ENCODE peak calls at places on chromosomes 3 and 15, in seven cellular contexts. Z is IMR-90, F is neuronal stem cell, R is mesendoderm, H is H9, K is H1, B is trophoblast cell. M is an unnamed sample.

GRCh38 chr3:185473290-185473815 is 25.5 kb downstream of the TMEM41A start:
- DNase-seq in K (no peak), F (no peak), Z (peak), H (no peak), B (no peak), R (no peak), M (no peak)

GRCh38 chr3:123388050-123388449 is 60.8 kb downstream of the ADCY5 start:
- DNase-seq in H (no peak), Z (no peak), K (no peak), R (no peak), B (no peak), F (no peak), M (no peak)

GRCh38 chr3:46368569-46368968 is 2.2 kb upstream of the CCR5 start:
- DNase-seq in K (peak), R (peak), B (peak), H (peak), F (no peak), Z (no peak), M (peak)

GRCh38 chr3:46386206-46386605 is 15.5 kb downstream of the CCR5 start:
- DNase-seq in H (no peak), R (no peak), Z (peak), B (peak), F (no peak), K (no peak), M (peak)

GRCh38 chr3:141952611-141953010 is 76.2 kb downstream of the ATP1B3 start:
- DNase-seq in B (no peak), H (no peak), R (no peak), Z (no peak), K (no peak), F (no peak), M (no peak)

GRCh38 chr15:75502360-75502759 is 50.9 kb upstream of the SIN3A start:
- DNase-seq in F (no peak), K (no peak), Z (no peak), H (no peak), R (no peak), B (no peak), M (no peak)

GRCh38 chr3:191246628-191247027 is 47.6 kb downstream of the OSTN start:
- DNase-seq in F (no peak), K (no peak), B (peak), R (peak), Z (peak), H (no peak), M (peak)

GRCh38 chr3:120145498-120146285 is 51.4 kb upstream of the GSK3B start:
- DNase-seq in R (peak), K (no peak), Z (peak), H (no peak), B (peak), F (no peak), M (peak)

GRCh38 chr15:60865507-60865906 is 363.6 kb downstream of the RORA start:
- DNase-seq in H (no peak), K (no peak), B (no peak), F (no peak), R (no peak), Z (peak), M (peak)

GRCh38 chr15:78055923-78056713 is 21.4 kb downstream of the TBC1D2B start:
- DNase-seq in B (no peak), F (no peak), Z (no peak), R (peak), H (no peak), K (no peak), M (peak)

GRCh38 chr15:64865998-64866520 is 24.3 kb downstream of the PLEKHO2 start:
- DNase-seq in Z (peak), R (peak), B (no peak), F (no peak), K (peak), H (peak), M (peak)

GRCh38 chr3:190070623-190071347 is 49.9 kb downstream of the P3H2 start:
- DNase-seq in K (no peak), F (no peak), R (peak), B (peak), Z (peak), H (no peak), M (no peak)

GRCh38 chr3:58151637-58152036 is 59.1 kb downstream of the DNASE1L3 start:
- DNase-seq in B (no peak), H (no peak), F (no peak), Z (no peak), R (no peak), K (no peak), M (no peak)

GRCh38 chr3:104521606-104522336 is 844.9 kb upstream of the ALCAM start:
- DNase-seq in B (no peak), Z (no peak), R (no peak), K (no peak), F (no peak), H (no peak), M (peak)

GRCh38 chr3:102400142-102400541 is 34.7 kb upstream of the ZPLD1 start:
- DNase-seq in F (no peak), Z (peak), B (no peak), K (no peak), R (no peak), H (no peak), M (peak)

GRCh38 chr3:169699536-169700050 is 36.1 kb upstream of the MECOM start:
- DNase-seq in B (no peak), F (no peak), Z (peak), R (no peak), H (no peak), K (no peak), M (no peak)

GRCh38 chr3:16369885-16370284 is 104.9 kb downstream of the OXNAD1 start:
- DNase-seq in H (peak), B (peak), K (peak), Z (no peak), F (peak), R (peak), M (no peak)

GRCh38 chr3:9036327-9037112 is 73.2 kb upstream of the RAD18 start:
- DNase-seq in R (no peak), H (no peak), B (no peak), F (no peak), Z (peak), K (no peak), M (no peak)

GRCh38 chr15:80849308-80849707 is 70.1 kb downstream of the CEMIP start:
- DNase-seq in Z (peak), F (no peak), H (no peak), B (no peak), R (no peak), K (no peak), M (peak)

GRCh38 chr3:36709281-36709680 is 55.1 kb downstream of the DCLK3 start:
- DNase-seq in K (no peak), H (no peak), F (no peak), R (no peak), B (no peak), Z (no peak), M (no peak)

GRCh38 chr15:60585743-60586708 is 107.1 kb upstream of the ICE2 start:
- DNase-seq in R (peak), K (no peak), Z (peak), B (peak), H (no peak), F (peak), M (peak)

GRCh38 chr3:123660900-123661299 is 76.0 kb upstream of the HACD2 start:
- DNase-seq in Z (peak), B (no peak), R (no peak), F (no peak), K (no peak), H (no peak), M (peak)

GRCh38 chr3:70546679-70547078 is 234.2 kb upstream of the MDFIC2 start:
- DNase-seq in F (no peak), B (no peak), Z (no peak), R (no peak), K (no peak), H (no peak), M (no peak)

GRCh38 chr15:101104186-101104585 is 147.7 kb downstream of the CHSY1 start:
- DNase-seq in F (no peak), K (no peak), R (no peak), H (no peak), Z (no peak), B (no peak), M (no peak)

GRCh38 chr3:174951023-174951422 is 91.9 kb downstream of the NAALADL2 start:
- DNase-seq in Z (peak), F (no peak), R (peak), H (no peak), K (no peak), B (no peak), M (peak)

GRCh38 chr15:36468746-36469145 is 110.7 kb upstream of the CDIN1 start:
- DNase-seq in F (no peak), R (no peak), K (no peak), B (no peak), Z (peak), H (no peak), M (peak)

GRCh38 chr15:82046668-82047492 is 1.1 kb upstream of the MEX3B start:
- DNase-seq in Z (peak), F (peak), B (peak), K (peak), H (peak), R (peak), M (peak)

GRCh38 chr3:126551066-126551838 is 7.5 kb downstream of the C3orf22 start:
- DNase-seq in B (no peak), Z (no peak), F (no peak), R (no peak), H (peak), K (no peak), M (no peak)

GRCh38 chr3:133747373-133747772 is 1.2 kb downstream of the TF start:
- DNase-seq in Z (no peak), F (no peak), K (no peak), H (no peak), B (no peak), R (no peak), M (no peak)

GRCh38 chr3:165254812-165255211 is 58.6 kb upstream of the SLITRK3 start:
- DNase-seq in Z (no peak), H (no peak), F (peak), R (peak), K (no peak), B (peak), M (peak)

GRCh38 chr3:165259518-165260193 is 63.5 kb upstream of the SLITRK3 start:
- DNase-seq in H (no peak), B (no peak), K (no peak), Z (no peak), F (no peak), R (peak), M (peak)

DNA sequence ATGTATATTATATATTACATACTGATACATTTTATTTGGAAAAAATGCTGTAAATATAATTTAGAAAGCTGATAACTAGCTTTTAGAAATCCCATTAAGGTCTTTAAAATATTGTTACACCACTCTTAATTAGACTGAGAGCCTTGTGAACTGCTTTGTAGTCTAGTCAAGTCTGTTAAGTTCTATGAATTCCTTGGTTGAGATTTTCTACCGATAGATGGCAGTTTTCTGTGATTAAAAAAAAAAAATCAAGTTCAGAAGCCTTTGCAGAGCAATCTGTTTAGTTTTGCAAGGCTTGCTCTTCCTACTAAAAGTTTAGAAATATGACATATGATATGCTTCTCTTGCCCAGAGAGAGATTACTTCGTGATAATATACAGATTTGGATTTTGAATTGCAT is 60.4 kb upstream of the SLITRK3 start:
- DNase-seq in R (no peak), F (no peak), Z (no peak), H (no peak), B (no peak), K (no peak), M (no peak)
- H3K23ac ChIP-seq in R (no peak), F (no peak), Z (no peak), H (no peak), B (no peak), K (no peak), M (no peak)

DNA sequence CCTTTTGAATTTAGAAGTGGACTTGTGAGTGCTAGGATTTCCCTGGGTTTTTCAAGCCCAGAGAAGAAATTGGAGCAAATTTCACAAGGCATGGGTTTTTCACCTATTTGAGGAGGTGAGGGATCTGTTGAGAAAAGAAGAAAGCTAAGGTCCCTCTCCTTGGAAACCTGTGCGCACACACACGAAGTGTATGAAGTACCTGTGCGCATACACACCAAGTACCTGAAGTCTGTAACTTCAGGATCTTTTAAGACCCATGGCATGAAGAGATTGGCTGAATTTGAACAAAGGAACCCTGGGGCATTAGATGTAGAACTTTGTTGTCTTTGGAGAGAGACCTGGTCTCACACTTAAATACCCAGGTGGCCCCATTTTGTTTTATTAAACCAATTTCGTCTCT is 64.1 kb downstream of the CMTM8 start:
- DNase-seq in Z (no peak), R (no peak), H (no peak), K (no peak), B (no peak), F (no peak), M (no peak)
- H3K27ac ChIP-seq in Z (no peak), R (no peak), H (no peak), K (no peak), B (no peak), F (no peak), M (no peak)

GRCh38 chr15:97248376-97248775 is 712.1 kb upstream of the ARRDC4 start:
- DNase-seq in Z (no peak), K (no peak), F (no peak), B (no peak), R (peak), H (no peak), M (no peak)
- H3K23ac ChIP-seq in Z (no peak), K (no peak), F (no peak), B (no peak), R (no peak), H (no peak), M (no peak)

GRCh38 chr3:183584246-183584913 is 28.9 kb upstream of the KLHL6 start:
- DNase-seq in F (no peak), H (no peak), B (peak), K (no peak), Z (peak), R (peak), M (peak)
- H3K27ac ChIP-seq in F (no peak), H (no peak), B (no peak), K (no peak), Z (peak), R (peak), M (no peak)

DNA sequence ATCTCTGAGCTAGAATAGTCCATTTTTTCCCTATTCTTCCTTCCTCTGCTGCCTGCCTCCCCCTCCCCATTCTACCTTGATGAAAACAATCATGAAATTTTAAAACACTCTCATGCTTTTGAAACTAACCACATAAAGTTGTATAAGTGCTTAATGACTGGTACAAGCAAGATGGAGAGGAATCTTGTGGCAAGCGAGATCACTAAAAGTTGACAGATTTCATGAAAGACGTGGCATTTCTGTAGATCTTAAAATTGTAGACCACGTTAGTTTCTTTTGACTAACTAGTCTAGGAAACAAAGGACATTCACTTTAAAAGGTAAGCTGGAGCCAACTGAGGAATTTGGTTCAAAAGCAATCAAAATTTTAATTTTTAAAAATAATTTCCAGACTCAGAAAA is 35.4 kb downstream of the HHLA2 start:
- DNase-seq in K (no peak), B (no peak), F (no peak), R (no peak), H (no peak), Z (no peak), M (no peak)
- H3K23ac ChIP-seq in K (no peak), B (no peak), F (no peak), R (no peak), H (no peak), Z (no peak), M (no peak)